ENCODE peak calls at places on chromosomes 3 and 15, in five cellular contexts. E is neuronal stem cell, R is IMR-90, K is H1, G is mesenchymal stem cell. X is an unnamed sample.

GRCh38 chr15:92012368-92012629 is 158.8 kb downstream of the SLCO3A1 start:
- DNase-seq in K (no peak), G (no peak), R (peak; percentile 12), E (no peak), X (no peak)

GRCh38 chr3:53238051-53238850 is 17.6 kb downstream of the TKT start:
- DNase-seq in R (peak; percentile 97), E (no peak), K (no peak), G (peak; percentile 93), X (no peak)

GRCh38 chr3:63864008-63864871 is 573 bp downstream of the ATXN7 start:
- DNase-seq in E (no peak), K (no peak), G (peak; percentile 27), R (no peak), X (no peak)

GRCh38 chr3:14486460-14486859 is 53.7 kb downstream of the GRIP2 start:
- DNase-seq in G (no peak), K (no peak), E (no peak), R (no peak), X (no peak)

GRCh38 chr3:171906951-171907676 is 64.0 kb downstream of the TMEM212 start:
- DNase-seq in G (no peak), R (no peak), E (no peak), K (no peak), X (no peak)

GRCh38 chr15:91853501-91853967 is at the start of gene SLCO3A1:
- DNase-seq in R (peak; percentile 32), G (peak; percentile 24), E (peak; percentile 64), K (no peak), X (peak; percentile 63)

GRCh38 chr3:184332370-184333090 is 4.9 kb upstream of the FAM131A start:
- DNase-seq in G (peak; percentile 89), K (no peak), R (peak; percentile 95), E (no peak), X (peak; percentile 71)

GRCh38 chr3:68448510-68449383 is 483.6 kb downstream of the TAFA4 start:
- DNase-seq in E (no peak), K (peak; percentile 43), G (no peak), R (no peak), X (no peak)

DNA sequence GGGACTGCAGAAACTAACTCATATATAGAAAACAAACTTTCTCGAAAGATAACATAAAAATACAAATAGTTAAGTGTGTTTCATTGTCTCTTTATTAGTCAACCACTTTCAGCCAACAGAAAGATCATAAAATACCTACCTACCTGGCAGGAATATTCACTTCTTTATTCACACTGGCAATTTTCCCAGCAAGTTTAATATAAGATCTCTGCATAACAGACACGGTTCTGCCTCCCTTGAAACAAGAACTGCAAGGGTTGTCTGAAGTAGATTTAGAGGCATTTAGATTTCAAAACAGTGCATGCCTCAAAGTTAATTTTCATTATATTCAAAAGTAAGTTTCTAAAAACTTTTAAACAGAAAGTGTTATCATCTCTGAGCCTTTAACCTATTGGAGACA is 7.1 kb downstream of the NPTN start:
- DNase-seq in E (no peak), R (no peak), G (no peak), K (no peak), X (no peak)
- H3K4me2 ChIP-seq in E (no peak overlapping the region), R (no peak overlapping the region), G (no peak overlapping the region), K (no peak overlapping the region), X (no peak overlapping the region)

GRCh38 chr3:192917508-192918274 is at the start of gene MB21D2:
- DNase-seq in R (peak; percentile 80), E (peak; percentile 68), K (peak; percentile 69), G (peak; percentile 90), X (peak; percentile 91)
- H3K4me3 ChIP-seq in R (peak within 1 kb of the TSS; percentile 79), E (peak within 1 kb of the TSS; percentile 92), K (peak within 1 kb of the TSS; percentile 98), G (peak within 1 kb of the TSS; percentile 70), X (peak within 1 kb of the TSS; percentile 72)

DNA sequence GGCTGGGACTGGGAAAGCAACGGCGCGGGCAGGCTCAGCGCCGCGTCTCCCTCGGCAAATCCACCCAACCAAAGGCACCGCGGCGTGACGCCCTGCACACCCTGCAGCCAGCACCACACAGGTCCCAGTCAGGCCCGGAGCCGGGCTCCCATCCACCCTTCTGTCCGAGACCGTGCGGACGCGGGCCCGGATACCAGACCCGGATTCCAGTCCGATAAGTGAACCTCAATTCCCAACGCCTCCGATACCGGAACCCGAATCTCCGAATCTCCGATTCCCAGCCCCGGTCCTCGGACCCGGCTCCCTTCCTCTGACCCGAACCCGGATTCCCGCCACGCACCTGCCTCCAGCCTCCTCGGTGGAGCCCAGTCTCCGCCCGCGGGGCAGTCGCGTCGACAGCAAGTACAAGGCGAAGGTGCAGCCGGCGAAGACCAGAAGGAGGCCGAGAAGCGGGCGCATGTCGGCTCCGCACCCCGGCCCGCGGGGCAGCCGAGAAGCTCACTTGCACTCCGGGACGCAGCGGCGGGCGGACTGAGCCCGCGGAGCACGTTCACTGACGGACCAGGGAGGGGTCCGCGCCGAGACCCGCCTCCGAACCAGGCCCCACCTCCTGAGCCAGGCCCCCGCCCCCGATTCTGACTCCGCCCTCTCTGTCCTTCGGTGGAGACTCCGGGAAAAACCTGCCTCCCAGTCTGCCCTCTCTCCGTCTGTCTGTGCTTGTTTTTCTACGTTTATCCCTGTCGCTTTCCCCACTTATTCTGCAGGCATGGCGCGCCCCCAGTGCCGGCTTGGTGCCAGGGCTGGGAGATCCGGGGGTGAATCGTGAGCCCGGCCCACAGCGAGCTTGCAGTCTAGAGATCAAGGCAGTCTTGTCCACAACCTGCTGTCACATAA is at the start of gene TMEM41A:
- DNase-seq in R (peak; percentile 87), K (peak; percentile 98), E (peak; percentile 86), G (peak; percentile 90), X (peak; percentile 94)
- H2BK15ac ChIP-seq in R (no peak within 1 kb of the TSS), K (no peak within 1 kb of the TSS), E (peak within 1 kb of the TSS; percentile 51), G (peak within 1 kb of the TSS; percentile 55), X (no peak within 1 kb of the TSS)

GRCh38 chr15:90154246-90154645 is 46.9 kb upstream of the SEMA4B start:
- DNase-seq in K (no peak), E (no peak), R (no peak), G (no peak), X (no peak)
- H3K4me2 ChIP-seq in K (no peak overlapping the region), E (no peak overlapping the region), R (no peak overlapping the region), G (no peak overlapping the region), X (no peak overlapping the region)

DNA sequence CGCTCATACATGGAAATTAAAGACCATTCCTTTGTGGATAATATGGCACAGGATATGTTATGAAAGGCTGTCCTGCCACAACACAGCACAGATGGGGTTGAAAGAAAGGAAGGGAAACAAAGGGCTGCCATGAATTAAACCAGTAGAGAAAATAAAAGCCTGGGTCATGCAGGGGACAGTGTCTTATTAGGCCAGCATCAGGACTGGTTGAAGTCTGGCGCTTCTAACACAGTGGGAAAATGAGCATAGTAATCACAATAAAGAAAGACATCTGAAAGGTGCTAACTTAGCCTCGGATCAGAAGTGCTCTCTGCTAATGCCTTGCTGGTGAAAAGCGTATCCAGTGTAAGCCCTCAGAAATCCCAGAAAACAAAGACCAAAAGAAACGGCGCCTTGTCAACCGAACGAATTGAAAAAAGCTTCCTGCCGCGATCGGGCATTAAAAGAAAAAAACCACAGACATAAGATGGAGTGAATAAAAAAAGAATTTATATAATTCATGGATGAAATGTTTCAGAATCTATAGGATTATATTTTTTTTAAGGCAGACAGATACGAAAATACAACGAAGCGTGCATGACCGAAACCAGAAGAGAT is 578 bp upstream of the MKRN3 start:
- DNase-seq in G (no peak), K (no peak), R (no peak), E (peak; percentile 40), X (no peak)
- H3K4me3 ChIP-seq in G (no peak overlapping the region), K (no peak overlapping the region), R (no peak overlapping the region), E (no peak overlapping the region), X (no peak overlapping the region)

GRCh38 chr3:170033489-170033888 is 4.3 kb upstream of the GPR160 start:
- DNase-seq in G (no peak), E (no peak), R (no peak), K (no peak), X (peak; percentile 52)
- H2BK15ac ChIP-seq in G (no peak overlapping the region), E (no peak overlapping the region), R (no peak overlapping the region), K (no peak overlapping the region), X (no peak overlapping the region)